ENCODE peak calls at places on chromosomes 16 and 17, in four cellular contexts. Z, E, T and J are unnamed samples.

GRCh38 chr17:10772425-10773380 is 31.2 kb downstream of the TMEM238L start:
- DNase-seq in Z (no peak), E (no peak), T (no peak), J (peak; percentile 9)

GRCh38 chr17:45867702-45868101 is 23.0 kb downstream of the SPPL2C start:
- DNase-seq in Z (no peak), E (no peak), T (no peak), J (no peak)

GRCh38 chr16:49468611-49469322 is 95.2 kb downstream of the C16orf78 start:
- DNase-seq in Z (peak; percentile 60), E (no peak), T (peak; percentile 25), J (no peak)

GRCh38 chr17:63151981-63152523 is 186.0 kb downstream of the TANC2 start:
- DNase-seq in Z (no peak), E (no peak), T (no peak), J (no peak)

GRCh38 chr17:7888184-7888920 is at the start of gene CHD3:
- DNase-seq in Z (no peak), E (peak; percentile 50), T (no peak), J (peak; percentile 16)

GRCh38 chr17:6648181-6648580 is 3.2 kb downstream of the MED31 start:
- DNase-seq in Z (no peak), E (no peak), T (no peak), J (no peak)

GRCh38 chr17:77675816-77676799 is 282.4 kb upstream of the TNRC6C start:
- DNase-seq in Z (no peak), E (no peak), T (no peak), J (no peak)

GRCh38 chr17:50311112-50311460 is 34.8 kb upstream of the XYLT2 start:
- DNase-seq in Z (no peak), E (no peak), T (no peak), J (no peak)

GRCh38 chr17:76855105-76855504 is 13.1 kb upstream of the MGAT5B start:
- DNase-seq in Z (no peak), E (no peak), T (no peak), J (no peak)

GRCh38 chr16:9850716-9851115 is 331.5 kb downstream of the GRIN2A start:
- DNase-seq in Z (peak; percentile 75), E (no peak), T (no peak), J (no peak)

GRCh38 chr17:68255731-68256538 is 8.1 kb downstream of the AMZ2 start:
- DNase-seq in Z (no peak), E (no peak), T (no peak), J (no peak)

GRCh38 chr16:88969361-88969831 is 7.6 kb downstream of the CBFA2T3 start:
- DNase-seq in Z (no peak), E (no peak), T (no peak), J (no peak)

GRCh38 chr17:80663783-80664206 is 119.2 kb downstream of the RPTOR start:
- DNase-seq in Z (no peak), E (peak; percentile 62), T (no peak), J (no peak)

GRCh38 chr17:82300707-82301270 is 16.6 kb downstream of the CD7 start:
- DNase-seq in Z (no peak), E (peak; percentile 64), T (peak; percentile 85), J (peak; percentile 48)

GRCh38 chr17:6702567-6703215 is 10.5 kb downstream of the SLC13A5 start:
- DNase-seq in Z (no peak), E (no peak), T (no peak), J (no peak)

GRCh38 chr16:17407321-17407720 is 63.4 kb downstream of the XYLT1 start:
- DNase-seq in Z (no peak), E (no peak), T (no peak), J (no peak)
- H3K27ac ChIP-seq in Z (peak overlapping the region; percentile 89), E (no peak overlapping the region), T (no peak overlapping the region), J (no peak overlapping the region)

DNA sequence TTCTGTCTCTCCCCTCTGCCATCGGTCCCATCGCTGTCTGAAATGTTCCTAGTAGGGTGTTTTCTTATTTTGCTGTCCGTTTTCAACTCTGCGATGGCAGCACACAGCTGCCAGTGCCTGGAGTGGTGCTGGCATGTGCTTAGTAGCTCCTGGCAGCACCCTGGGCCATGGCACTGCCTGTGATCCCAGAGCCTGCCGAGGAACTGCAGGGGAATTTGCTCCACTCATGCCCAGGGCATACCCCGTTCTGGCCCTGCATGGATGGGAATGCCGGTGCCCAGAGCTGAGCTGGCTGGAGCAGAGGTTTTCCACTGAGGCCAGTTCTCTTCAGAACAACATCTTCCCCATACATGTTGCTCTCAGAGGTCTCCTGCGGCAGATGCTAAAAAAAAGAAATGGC is 43.1 kb downstream of the GPT2 start:
- DNase-seq in Z (no peak), E (no peak), T (no peak), J (no peak)
- H3K36me3 ChIP-seq in Z (peaks cover 59% of the 10 kb centered on the region), E (no peaks in the 10 kb centered on the region), T (peaks cover 13% of the 10 kb centered on the region), J (no peaks in the 10 kb centered on the region)

GRCh38 chr16:56266981-56267607 is 75.8 kb downstream of the GNAO1 start:
- DNase-seq in Z (no peak), E (no peak), T (no peak), J (no peak)

GRCh38 chr16:56263711-56264608 is 72.7 kb downstream of the GNAO1 start:
- DNase-seq in Z (no peak), E (no peak), T (no peak), J (no peak)

GRCh38 chr16:56264609-56264972 is 73.3 kb downstream of the GNAO1 start:
- DNase-seq in Z (no peak), E (no peak), T (no peak), J (no peak)

GRCh38 chr16:56265746-56266145 is 74.5 kb downstream of the GNAO1 start:
- DNase-seq in Z (no peak), E (no peak), T (no peak), J (no peak)

GRCh38 chr16:56265184-56265583 is 73.9 kb downstream of the GNAO1 start:
- DNase-seq in Z (no peak), E (no peak), T (no peak), J (no peak)
- H3K27ac ChIP-seq in Z (no peak overlapping the region), E (no peak overlapping the region), T (no peak overlapping the region), J (no peak overlapping the region)

GRCh38 chr16:20747030-20747816 is 5.6 kb upstream of the THUMPD1 start:
- DNase-seq in Z (peak; percentile 55), E (no peak), T (no peak), J (no peak)
- H3K36me3 ChIP-seq in Z (no peaks in the 10 kb centered on the region), E (no peaks in the 10 kb centered on the region), T (no peaks in the 10 kb centered on the region), J (no peaks in the 10 kb centered on the region)

GRCh38 chr16:84756830-84757229 is 57.0 kb downstream of the USP10 start:
- DNase-seq in Z (no peak), E (no peak), T (no peak), J (no peak)

GRCh38 chr16:84752600-84752999 is 52.8 kb downstream of the USP10 start:
- DNase-seq in Z (no peak), E (no peak), T (no peak), J (no peak)

GRCh38 chr16:84754353-84754856 is 54.6 kb downstream of the USP10 start:
- DNase-seq in Z (no peak), E (no peak), T (peak; percentile 70), J (peak; percentile 27)

GRCh38 chr16:84753412-84754325 is 53.9 kb downstream of the USP10 start:
- DNase-seq in Z (no peak), E (no peak), T (no peak), J (no peak)

DNA sequence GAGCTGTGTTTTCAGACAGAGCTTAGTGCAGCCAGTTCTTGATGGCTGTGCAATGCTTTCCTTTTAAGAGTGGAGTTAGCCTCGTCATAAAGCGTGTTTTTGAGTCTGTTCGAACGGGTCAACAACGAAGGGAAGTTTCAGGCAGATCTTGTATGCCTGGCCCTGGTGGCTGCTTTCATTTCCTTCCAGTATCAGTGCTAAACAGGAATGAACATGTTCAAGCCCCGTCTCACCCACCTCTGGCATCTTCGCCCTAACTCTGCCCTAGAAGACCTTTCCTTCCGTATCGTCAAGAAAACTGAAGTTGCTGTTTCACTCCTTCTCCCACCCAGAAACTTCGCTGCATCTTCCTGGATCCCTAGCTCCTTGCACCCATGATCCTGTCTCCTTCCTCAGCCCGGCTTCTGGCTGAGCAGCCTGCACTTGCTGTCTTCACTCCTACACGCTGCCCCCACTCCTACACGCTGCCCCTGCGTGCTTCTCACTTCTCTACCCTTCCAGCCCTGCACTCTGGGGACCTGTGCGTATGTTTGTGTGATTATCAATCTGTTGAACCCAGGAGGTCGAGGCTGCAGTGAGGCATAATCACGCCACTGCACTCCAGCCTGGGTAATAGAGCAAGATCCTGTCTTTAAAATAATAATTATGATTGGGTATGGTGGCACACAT is 55.3 kb downstream of the USP10 start:
- DNase-seq in Z (no peak), E (no peak), T (no peak), J (no peak)
- H3K27ac ChIP-seq in Z (peak overlapping the region; percentile 28), E (no peak overlapping the region), T (no peak overlapping the region), J (peak overlapping the region; percentile 46)